ENCODE peak calls at places on chromosomes 5 and 9, in five cellular contexts. X is lower lobe of right lung; S is neural progenitor cell; E is BJ; Z is CD4-positive, alpha-beta T cell. C is an unnamed sample.

GRCh38 chr9:124108216-124108615 is 96.6 kb downstream of the LHX2 start:
- DNase-seq in Z (no peak), S (no peak), E (no peak), X (no peak), C (no peak)

GRCh38 chr9:133782157-133783130 is 44.3 kb upstream of the SARDH start:
- DNase-seq in E (no peak), Z (peak), X (peak), S (peak), C (peak)

GRCh38 chr9:76528056-76528455 is 69.1 kb downstream of the GCNT1 start:
- DNase-seq in Z (no peak), X (no peak), S (no peak), E (peak), C (no peak)

GRCh38 chr5:65548281-65548680 is 14.7 kb downstream of the CENPK start:
- DNase-seq in X (no peak), S (no peak), Z (no peak), E (no peak), C (no peak)

GRCh38 chr9:123893831-123894460 is 36.0 kb downstream of the DENND1A start:
- DNase-seq in S (no peak), X (no peak), E (no peak), Z (no peak), C (no peak)

GRCh38 chr9:111728617-111729366 is 65.9 kb downstream of the SHOC1 start:
- DNase-seq in E (peak), X (no peak), S (no peak), Z (no peak), C (no peak)

GRCh38 chr9:116365056-116365471 is 211.5 kb downstream of the PAPPA start:
- DNase-seq in S (no peak), Z (no peak), X (no peak), E (no peak), C (no peak)

GRCh38 chr9:128146591-128147120 is 2.6 kb upstream of the LCN2 start:
- DNase-seq in E (no peak), S (no peak), Z (no peak), X (peak), C (no peak)

GRCh38 chr5:166596043-166596442 is 1695.4 kb upstream of the WWC1 start:
- DNase-seq in Z (no peak), X (no peak), S (no peak), E (no peak), C (no peak)

GRCh38 chr9:125241863-125242739 is 958 bp upstream of the HSPA5 start:
- DNase-seq in X (peak), Z (no peak), E (no peak), S (no peak), C (no peak)

GRCh38 chr5:1069720-1070088 is 42.2 kb downstream of the SLC12A7 start:
- DNase-seq in E (no peak), S (no peak), Z (no peak), X (no peak), C (no peak)

DNA sequence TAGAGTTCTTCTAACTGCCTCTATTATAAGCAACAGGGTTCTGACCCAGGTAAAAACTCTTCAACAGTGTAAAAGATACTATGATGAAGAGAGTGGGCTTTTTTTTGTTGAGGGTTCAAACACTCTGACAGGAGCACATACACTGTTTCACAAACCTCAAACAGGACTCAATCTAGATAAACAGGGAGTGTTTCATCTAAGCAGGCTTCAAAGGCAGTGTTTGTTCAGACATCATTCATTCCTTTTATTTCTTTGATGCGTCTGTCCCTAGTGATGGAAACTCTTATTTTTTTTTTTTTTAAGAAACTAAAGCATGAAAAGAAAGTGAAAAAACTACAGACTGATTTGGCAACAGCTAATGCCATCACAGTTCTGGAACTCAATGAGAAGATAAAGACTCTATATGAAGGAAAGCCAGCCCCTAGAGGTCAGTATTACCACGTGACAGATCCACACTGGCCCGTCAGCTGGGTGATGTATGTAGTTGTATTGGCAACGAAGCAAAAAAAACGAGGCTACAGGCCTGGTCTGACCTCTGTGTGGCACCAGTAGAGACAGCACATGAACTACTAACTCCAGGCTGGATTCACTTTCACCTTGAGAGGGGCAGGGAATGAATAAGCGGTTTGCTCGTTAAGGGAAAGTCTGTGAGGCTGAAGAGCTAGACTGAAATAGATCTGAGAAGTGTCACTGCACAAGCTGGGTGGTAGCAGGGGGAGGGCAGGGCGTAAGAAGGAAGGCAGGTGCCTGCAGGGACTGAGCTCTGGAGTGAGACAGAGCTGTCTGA is 172.2 kb downstream of the CCDC192 start:
- DNase-seq in S (peak), E (no peak), Z (no peak), X (no peak), C (no peak)
- TF ChIP-seq CTCF in S (peak), E (peak), Z (no peak), X (peak), C (peak)

GRCh38 chr5:159212667-159213462 is 3.5 kb upstream of the RNF145 start:
- DNase-seq in E (no peak), X (no peak), S (no peak), Z (no peak), C (no peak)

GRCh38 chr5:159217236-159217635 is 7.9 kb upstream of the RNF145 start:
- DNase-seq in Z (no peak), S (no peak), X (no peak), E (no peak), C (no peak)

GRCh38 chr5:159216454-159216853 is 7.1 kb upstream of the RNF145 start:
- DNase-seq in Z (no peak), X (no peak), S (no peak), E (no peak), C (no peak)

GRCh38 chr5:159215886-159216285 is 6.5 kb upstream of the RNF145 start:
- DNase-seq in Z (no peak), S (no peak), X (no peak), E (no peak), C (no peak)

DNA sequence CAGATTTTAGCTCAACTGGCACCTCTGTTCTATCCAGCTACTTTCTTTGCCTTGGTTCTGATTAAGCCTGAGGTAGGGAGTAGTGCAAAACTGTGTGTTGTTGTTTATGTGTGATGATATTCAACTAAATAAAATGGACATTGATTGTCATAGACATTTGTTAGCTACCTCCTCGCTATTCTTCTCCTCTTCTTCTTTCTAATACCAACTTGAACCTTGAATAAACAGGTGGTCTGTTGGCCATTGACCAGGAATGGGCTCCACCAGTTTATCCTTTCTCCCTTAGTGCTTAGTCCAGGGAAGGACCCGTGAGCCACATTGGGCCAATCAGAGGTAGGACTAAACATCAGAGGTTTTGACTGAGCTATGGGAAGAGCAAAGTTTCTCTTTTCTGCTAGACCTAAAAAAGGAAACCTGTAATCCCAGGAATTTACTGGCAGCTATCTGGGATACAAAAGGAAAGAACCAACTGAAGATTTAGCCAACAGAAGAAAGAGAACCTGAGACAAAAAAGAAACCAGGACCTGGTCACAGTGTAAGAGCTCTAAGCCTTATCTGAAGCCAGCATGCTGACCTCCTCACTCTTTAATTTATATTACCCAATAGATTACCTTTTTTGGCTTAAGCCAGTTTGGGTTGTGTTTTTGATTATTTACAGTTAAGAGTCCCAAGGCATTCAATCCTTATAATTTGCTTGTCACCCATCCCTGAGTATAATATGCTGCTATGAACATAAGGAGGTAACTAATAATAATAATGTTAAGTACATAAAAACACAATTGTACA is 5.3 kb upstream of the RNF145 start:
- DNase-seq in S (no peak), X (no peak), E (no peak), Z (no peak), C (no peak)
- TF ChIP-seq CTCF in S (no peak), X (no peak), E (no peak), Z (no peak), C (no peak)

GRCh38 chr9:108639736-108640135 is 216.1 kb downstream of the ACTL7B start:
- DNase-seq in Z (no peak), X (no peak), E (no peak), S (no peak), C (no peak)

GRCh38 chr9:108634669-108635462 is 220.9 kb downstream of the ACTL7B start:
- DNase-seq in Z (no peak), E (no peak), S (no peak), X (no peak), C (no peak)

GRCh38 chr9:108634164-108634563 is 221.6 kb downstream of the ACTL7B start:
- DNase-seq in X (no peak), Z (no peak), E (no peak), S (no peak), C (no peak)

GRCh38 chr9:108637340-108637739 is 218.4 kb downstream of the ACTL7B start:
- DNase-seq in S (peak), X (no peak), Z (no peak), E (no peak), C (no peak)

DNA sequence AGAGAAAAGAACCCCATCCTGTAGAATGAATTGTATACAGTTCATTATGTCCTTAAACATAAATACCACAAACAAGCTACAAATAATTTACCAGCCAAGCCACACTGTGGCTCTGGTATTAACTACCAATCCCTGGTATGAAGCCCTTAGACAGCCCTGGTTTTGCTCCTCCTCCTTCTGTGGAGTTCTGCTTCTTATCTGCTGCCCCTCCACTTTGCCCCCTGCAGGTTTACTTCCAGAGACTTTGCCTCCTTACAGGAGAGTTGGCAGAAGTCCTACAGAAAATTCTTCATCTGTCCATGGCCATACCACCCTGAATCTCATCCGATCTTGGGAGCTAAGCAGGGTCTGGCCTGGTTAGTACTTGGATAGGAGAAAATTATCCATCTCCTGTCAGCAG is 219.8 kb downstream of the ACTL7B start:
- DNase-seq in E (no peak), Z (no peak), X (no peak), S (peak), C (no peak)
- TF ChIP-seq CTCF in E (no peak), Z (no peak), X (no peak), S (no peak), C (no peak)

GRCh38 chr5:157303667-157304327 is 37.9 kb downstream of the CYFIP2 start:
- DNase-seq in S (peak), Z (peak), E (no peak), X (no peak), C (no peak)

GRCh38 chr5:157300564-157300963 is 34.6 kb downstream of the CYFIP2 start:
- DNase-seq in X (no peak), S (no peak), Z (no peak), E (no peak), C (no peak)

GRCh38 chr5:157306092-157306491 is 40.2 kb downstream of the CYFIP2 start:
- DNase-seq in Z (no peak), S (no peak), X (no peak), E (no peak), C (no peak)

GRCh38 chr5:157301066-157301465 is 35.1 kb downstream of the CYFIP2 start:
- DNase-seq in S (no peak), E (no peak), X (no peak), Z (no peak), C (no peak)

DNA sequence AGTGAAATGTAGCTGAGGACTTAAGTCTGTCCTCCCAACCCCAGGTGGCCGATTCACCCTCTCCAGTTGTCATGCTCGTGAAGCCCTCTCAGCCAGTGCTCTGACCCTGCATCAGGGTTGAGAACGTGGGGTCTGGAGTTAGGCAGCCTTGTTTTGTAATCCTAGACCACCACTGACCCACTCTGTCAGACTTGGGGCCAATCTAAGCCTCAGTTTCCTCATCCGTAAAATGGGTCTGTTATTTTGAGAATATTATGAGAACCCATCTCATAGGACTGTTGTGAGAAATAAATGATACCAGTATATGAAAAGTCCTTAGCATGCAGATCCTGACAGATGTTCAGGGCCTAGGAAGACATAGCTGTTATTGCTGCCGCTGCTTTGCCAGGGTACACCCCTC is 37.1 kb downstream of the CYFIP2 start:
- DNase-seq in E (no peak), X (no peak), S (no peak), Z (no peak), C (no peak)
- TF ChIP-seq CTCF in E (no peak), X (no peak), S (no peak), Z (no peak), C (no peak)

GRCh38 chr5:97452646-97453045 is 269.6 kb upstream of the RIOK2 start:
- DNase-seq in Z (no peak), X (no peak), E (no peak), S (no peak), C (no peak)

GRCh38 chr5:97443740-97444139 is 260.7 kb upstream of the RIOK2 start:
- DNase-seq in S (no peak), E (no peak), Z (no peak), X (no peak), C (no peak)

DNA sequence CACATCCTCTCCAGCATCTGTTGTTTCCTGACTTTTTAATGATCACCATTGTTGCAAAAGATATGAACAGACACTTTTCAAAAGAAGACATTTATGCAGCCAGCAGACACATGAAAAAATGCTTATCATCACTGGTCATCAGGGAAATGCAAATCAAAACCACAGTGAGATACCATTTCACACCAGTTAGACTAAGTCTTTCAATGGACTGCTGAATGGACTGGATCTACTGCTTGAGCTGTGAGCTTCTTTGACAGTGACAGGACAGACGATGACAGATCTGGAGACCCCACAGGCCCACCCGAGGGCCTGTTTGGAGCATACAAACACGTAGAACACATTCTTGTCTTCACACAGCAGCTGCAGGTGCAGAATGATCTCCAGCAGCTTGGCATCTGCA is 266.1 kb upstream of the RIOK2 start:
- DNase-seq in X (no peak), Z (no peak), E (no peak), S (no peak), C (no peak)
- TF ChIP-seq CTCF in X (no peak), Z (no peak), E (no peak), S (no peak), C (no peak)

GRCh38 chr5:38751103-38751502 is 94.7 kb upstream of the OSMR start:
- DNase-seq in Z (no peak), S (no peak), E (no peak), X (no peak), C (no peak)
- TF ChIP-seq CTCF in Z (no peak), S (peak), E (no peak), X (no peak), C (peak)